ENCODE peak calls at places on chromosomes 11 and 22, in seven cellular contexts. P is stomach; J is CD8-positive, alpha-beta T cell; H is epithelial cell of esophagus; W is IMR-90; G is natural killer cell; Y is cardiac fibroblast. O is an unnamed sample.

GRCh38 chr11:14500181-14500651 is 605 bp upstream of the COPB1 start:
- DNase-seq in W (peak; percentile 68), Y (peak; percentile 72), P (peak; percentile 58), H (peak; percentile 61), G (peak; percentile 37), J (peak; percentile 38), O (no peak)

GRCh38 chr11:75563978-75564552 is 2.0 kb downstream of the SERPINH1 start:
- DNase-seq in G (no peak), W (peak; percentile 92), Y (peak; percentile 96), P (peak; percentile 34), H (no peak), J (no peak), O (no peak)

GRCh38 chr11:62882811-62883496 is 2.3 kb downstream of the SLC3A2 start:
- DNase-seq in H (no peak), P (no peak), J (no peak), G (no peak), W (no peak), Y (no peak), O (no peak)

GRCh38 chr11:28539239-28540025 is 431.2 kb downstream of the METTL15 start:
- DNase-seq in H (peak; percentile 21), J (no peak), P (no peak), Y (no peak), W (peak; percentile 54), G (no peak), O (no peak)

GRCh38 chr11:48052183-48053040 is 72.1 kb downstream of the PTPRJ start:
- DNase-seq in G (no peak), Y (peak; percentile 35), W (peak; percentile 85), P (peak; percentile 90), H (peak; percentile 81), J (no peak), O (no peak)

GRCh38 chr22:19772422-19772672 is 11.8 kb downstream of the TBX1 start:
- DNase-seq in J (no peak), G (no peak), P (no peak), W (no peak), H (no peak), Y (no peak), O (no peak)

GRCh38 chr11:114182471-114182968 is 113.7 kb upstream of the NNMT start:
- DNase-seq in H (no peak), G (no peak), P (no peak), W (no peak), J (no peak), Y (no peak), O (no peak)

GRCh38 chr22:23146842-23147205 is 1.5 kb downstream of the RAB36 start:
- DNase-seq in P (no peak), J (no peak), H (no peak), W (no peak), G (no peak), Y (peak; percentile 5), O (no peak)

GRCh38 chr11:127492025-127492424 is 491.5 kb upstream of the KIRREL3 start:
- DNase-seq in P (no peak), J (no peak), H (no peak), G (no peak), Y (no peak), W (no peak), O (no peak)

GRCh38 chr11:116910378-116910777 is 73.0 kb upstream of the APOA1 start:
- DNase-seq in W (peak; percentile 48), H (no peak), Y (peak; percentile 43), G (no peak), J (no peak), P (no peak), O (no peak)

GRCh38 chr11:78646564-78647185 is 72.0 kb upstream of the NARS2 start:
- DNase-seq in P (peak; percentile 72), H (peak; percentile 81), J (peak; percentile 20), W (peak; percentile 49), Y (peak; percentile 56), G (no peak), O (no peak)

GRCh38 chr22:35987487-35987886 is 41.1 kb downstream of the RBFOX2 start:
- DNase-seq in J (no peak), P (no peak), W (peak; percentile 58), G (no peak), Y (peak; percentile 70), H (peak; percentile 24), O (no peak)

GRCh38 chr22:50207383-50208031 is 6.7 kb downstream of the SELENOO start:
- DNase-seq in G (no peak), H (no peak), Y (no peak), J (no peak), W (no peak), P (no peak), O (peak; percentile 52)

GRCh38 chr22:50208430-50208938 is 7.7 kb downstream of the SELENOO start:
- DNase-seq in W (no peak), J (no peak), H (no peak), P (no peak), Y (no peak), G (no peak), O (no peak)

GRCh38 chr22:50205781-50206569 is 5.2 kb downstream of the SELENOO start:
- DNase-seq in P (no peak), Y (no peak), J (no peak), W (no peak), G (no peak), H (no peak), O (no peak)

GRCh38 chr22:50208939-50209892 is 8.4 kb downstream of the SELENOO start:
- DNase-seq in P (no peak), H (no peak), Y (no peak), G (no peak), J (no peak), W (no peak), O (no peak)

GRCh38 chr22:50206599-50206998 is 5.8 kb downstream of the SELENOO start:
- DNase-seq in P (no peak), Y (peak; percentile 35), J (no peak), G (no peak), W (peak; percentile 26), H (peak; percentile 35), O (no peak)
- TF ChIP-seq CTCF in P (no peak), Y (peak; percentile 57), J (peak; percentile 32), G (no peak), W (peak; percentile 43), H (peak; percentile 44), O (no peak)

GRCh38 chr11:8003187-8003586 is 16.1 kb downstream of the EIF3F start:
- DNase-seq in W (no peak), Y (no peak), P (no peak), G (no peak), H (no peak), J (no peak), O (no peak)

GRCh38 chr11:8006349-8006977 is 19.3 kb downstream of the EIF3F start:
- DNase-seq in W (peak; percentile 71), J (peak; percentile 19), Y (peak; percentile 78), P (peak; percentile 46), G (no peak), H (peak; percentile 73), O (no peak)

GRCh38 chr11:8005556-8005955 is 18.4 kb downstream of the EIF3F start:
- DNase-seq in Y (no peak), H (no peak), W (no peak), G (no peak), P (no peak), J (no peak), O (no peak)

GRCh38 chr11:8002676-8003075 is 15.5 kb downstream of the EIF3F start:
- DNase-seq in P (no peak), G (no peak), Y (no peak), W (no peak), H (no peak), J (no peak), O (no peak)

DNA sequence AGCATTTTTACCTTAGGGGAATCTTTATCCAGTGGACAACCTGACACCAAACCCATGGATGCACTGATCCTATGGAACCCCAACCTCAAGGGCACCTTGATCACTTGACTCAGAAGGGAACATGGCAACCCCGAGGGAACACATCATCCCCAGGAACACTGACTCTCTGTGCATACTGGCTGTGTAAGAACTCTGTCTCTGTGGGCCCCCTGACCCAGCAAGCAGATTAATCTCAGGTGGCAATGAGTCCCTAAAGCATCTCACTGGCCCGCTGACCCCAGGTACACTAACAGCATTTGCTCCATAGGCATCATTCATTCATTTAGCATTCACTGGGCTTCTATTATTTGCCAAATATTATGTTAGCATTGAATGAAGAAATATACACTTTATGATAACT is 16.9 kb downstream of the EIF3F start:
- DNase-seq in P (no peak), Y (no peak), W (no peak), G (no peak), J (no peak), H (no peak), O (no peak)
- TF ChIP-seq CTCF in P (no peak), Y (no peak), W (no peak), G (no peak), J (no peak), H (no peak), O (no peak)

GRCh38 chr11:104476898-104477297 is 313.0 kb upstream of the PDGFD start:
- DNase-seq in G (no peak), Y (no peak), H (no peak), P (no peak), W (no peak), J (no peak), O (no peak)
- TF ChIP-seq CTCF in G (no peak), Y (no peak), H (no peak), P (no peak), W (no peak), J (no peak), O (no peak)

GRCh38 chr11:61554172-61554988 is 26.5 kb downstream of the SYT7 start:
- DNase-seq in J (no peak), H (peak; percentile 32), Y (no peak), W (no peak), P (no peak), G (no peak), O (no peak)

GRCh38 chr11:61553373-61554171 is 27.3 kb downstream of the SYT7 start:
- DNase-seq in J (no peak), G (no peak), H (no peak), Y (no peak), P (no peak), W (no peak), O (no peak)

GRCh38 chr11:61556621-61557020 is 24.3 kb downstream of the SYT7 start:
- DNase-seq in J (no peak), G (no peak), P (no peak), H (no peak), W (no peak), Y (no peak), O (no peak)

GRCh38 chr11:61555978-61556377 is 24.9 kb downstream of the SYT7 start:
- DNase-seq in P (no peak), J (no peak), G (no peak), H (no peak), Y (no peak), W (no peak), O (no peak)

DNA sequence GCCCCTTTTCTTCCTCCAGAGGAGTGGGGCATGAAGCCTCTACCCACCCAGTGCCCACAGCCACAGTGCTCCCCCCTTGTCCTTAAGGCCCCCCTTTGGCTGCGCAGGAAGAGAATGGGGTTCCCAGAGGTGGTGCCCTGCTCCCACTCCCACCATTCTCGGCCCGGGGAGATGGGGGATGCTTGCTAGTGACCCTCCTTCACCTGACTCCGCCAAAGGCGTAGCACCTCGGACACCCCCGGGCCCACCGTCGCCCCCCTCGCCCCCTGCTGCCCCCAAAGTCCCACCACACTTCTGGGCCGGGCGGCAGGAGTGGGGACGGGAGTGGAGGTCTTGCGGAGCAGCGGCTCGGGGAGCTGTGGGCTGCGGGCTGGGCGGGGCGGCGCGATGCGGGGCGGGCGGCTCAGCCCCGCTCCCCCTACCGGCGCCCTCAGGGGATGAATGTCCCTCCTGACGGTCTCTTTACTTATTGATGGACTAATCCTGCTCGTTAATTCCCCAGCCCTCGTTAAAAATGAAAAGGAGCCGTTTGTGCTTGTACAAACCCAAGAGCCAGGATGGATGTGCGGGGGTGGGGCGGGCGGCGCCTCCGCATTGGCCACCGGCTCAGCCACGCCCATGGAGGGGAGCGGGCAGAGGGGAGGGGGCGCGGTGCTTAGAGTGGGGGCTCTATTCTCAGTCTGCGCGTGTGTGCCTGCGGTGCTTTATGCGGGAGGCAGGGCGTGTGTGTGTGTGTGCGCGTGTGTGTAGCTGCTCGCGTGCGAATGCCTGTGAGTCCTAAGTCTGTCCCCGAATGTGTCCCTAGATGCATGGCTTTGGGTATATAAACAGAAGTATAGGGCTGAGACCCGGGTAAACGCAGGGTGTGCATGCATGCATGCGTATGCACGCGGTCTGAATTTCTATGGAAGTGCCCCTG is 25.6 kb downstream of the SYT7 start:
- DNase-seq in P (no peak), G (no peak), H (no peak), Y (no peak), J (no peak), W (no peak), O (no peak)
- TF ChIP-seq CTCF in P (no peak), G (no peak), H (no peak), Y (peak; percentile 4), J (no peak), W (peak; percentile 25), O (no peak)